ENCODE peak calls at places on chromosomes 16 and 17, in nine cellular contexts. One of them, this sample, is unnamed.

GRCh38 chr17:27605409-27605808 is 25.6 kb upstream of the LGALS9 start:
- DNase-seq in aorta: peak; percentile 34
- DNase-seq in glutamatergic neuron: no peak
- DNase-seq in NCI-H446: no peak
- DNase-seq in EH: no peak
- DNase-seq in CD4-positive, alpha-beta T cell: no peak
- DNase-seq in CD8-positive, alpha-beta memory T cell: no peak
- DNase-seq in prostate gland: no peak
- DNase-seq in anterior cingulate cortex: no peak
- DNase-seq in this sample: peak; percentile 40

GRCh38 chr17:35988164-35988563 is 1.6 kb upstream of the CCL14 start:
- DNase-seq in aorta: no peak
- DNase-seq in glutamatergic neuron: no peak
- DNase-seq in NCI-H446: no peak
- DNase-seq in EH: no peak
- DNase-seq in CD4-positive, alpha-beta T cell: no peak
- DNase-seq in CD8-positive, alpha-beta memory T cell: no peak
- DNase-seq in prostate gland: no peak
- DNase-seq in anterior cingulate cortex: no peak
- DNase-seq in this sample: no peak

GRCh38 chr17:32323784-32324590 is 18.0 kb downstream of the C17orf75 start:
- DNase-seq in aorta: no peak
- DNase-seq in glutamatergic neuron: no peak
- DNase-seq in NCI-H446: no peak
- DNase-seq in EH: peak; percentile 40
- DNase-seq in CD4-positive, alpha-beta T cell: peak; percentile 37
- DNase-seq in CD8-positive, alpha-beta memory T cell: peak; percentile 30
- DNase-seq in prostate gland: peak; percentile 65
- DNase-seq in anterior cingulate cortex: no peak
- DNase-seq in this sample: no peak

GRCh38 chr16:50248845-50249244 is 17.5 kb upstream of the ADCY7 start:
- DNase-seq in aorta: no peak
- DNase-seq in glutamatergic neuron: no peak
- DNase-seq in NCI-H446: no peak
- DNase-seq in EH: no peak
- DNase-seq in CD4-positive, alpha-beta T cell: no peak
- DNase-seq in CD8-positive, alpha-beta memory T cell: no peak
- DNase-seq in prostate gland: no peak
- DNase-seq in anterior cingulate cortex: no peak
- DNase-seq in this sample: no peak

GRCh38 chr17:2102931-2103398 is 48.1 kb downstream of the HIC1 start:
- DNase-seq in aorta: no peak
- DNase-seq in glutamatergic neuron: no peak
- DNase-seq in NCI-H446: peak; percentile 74
- DNase-seq in EH: peak; percentile 78
- DNase-seq in CD4-positive, alpha-beta T cell: no peak
- DNase-seq in CD8-positive, alpha-beta memory T cell: no peak
- DNase-seq in prostate gland: no peak
- DNase-seq in anterior cingulate cortex: no peak
- DNase-seq in this sample: no peak

GRCh38 chr17:13415877-13416416 is 185.8 kb downstream of the HS3ST3A1 start:
- DNase-seq in aorta: no peak
- DNase-seq in glutamatergic neuron: no peak
- DNase-seq in NCI-H446: no peak
- DNase-seq in EH: peak; percentile 89
- DNase-seq in CD4-positive, alpha-beta T cell: no peak
- DNase-seq in CD8-positive, alpha-beta memory T cell: no peak
- DNase-seq in prostate gland: peak; percentile 14
- DNase-seq in anterior cingulate cortex: no peak
- DNase-seq in this sample: no peak

GRCh38 chr17:38354466-38354865 is 2.8 kb downstream of the SOCS7 start:
- DNase-seq in aorta: no peak
- DNase-seq in glutamatergic neuron: no peak
- DNase-seq in NCI-H446: no peak
- DNase-seq in EH: no peak
- DNase-seq in CD4-positive, alpha-beta T cell: no peak
- DNase-seq in CD8-positive, alpha-beta memory T cell: no peak
- DNase-seq in prostate gland: no peak
- DNase-seq in anterior cingulate cortex: no peak
- DNase-seq in this sample: no peak

GRCh38 chr16:56013962-56014552 is 138.9 kb upstream of the CES5A start:
- DNase-seq in aorta: peak; percentile 52
- DNase-seq in glutamatergic neuron: no peak
- DNase-seq in NCI-H446: no peak
- DNase-seq in EH: peak; percentile 46
- DNase-seq in CD4-positive, alpha-beta T cell: no peak
- DNase-seq in CD8-positive, alpha-beta memory T cell: no peak
- DNase-seq in prostate gland: no peak
- DNase-seq in anterior cingulate cortex: no peak
- DNase-seq in this sample: peak; percentile 40

GRCh38 chr16:31880322-31880979 is 6.8 kb downstream of the ZNF267 start:
- DNase-seq in aorta: no peak
- DNase-seq in glutamatergic neuron: no peak
- DNase-seq in NCI-H446: no peak
- DNase-seq in EH: peak; percentile 83
- DNase-seq in CD4-positive, alpha-beta T cell: no peak
- DNase-seq in CD8-positive, alpha-beta memory T cell: no peak
- DNase-seq in prostate gland: no peak
- DNase-seq in anterior cingulate cortex: no peak
- DNase-seq in this sample: no peak

GRCh38 chr17:67639997-67640396 is 77.7 kb upstream of the NOL11 start:
- DNase-seq in aorta: no peak
- DNase-seq in glutamatergic neuron: peak; percentile 20
- DNase-seq in NCI-H446: peak; percentile 37
- DNase-seq in EH: no peak
- DNase-seq in CD4-positive, alpha-beta T cell: no peak
- DNase-seq in CD8-positive, alpha-beta memory T cell: no peak
- DNase-seq in prostate gland: no peak
- DNase-seq in anterior cingulate cortex: no peak
- DNase-seq in this sample: no peak

GRCh38 chr16:29809850-29810698 is 1.9 kb upstream of the PRRT2 start:
- DNase-seq in aorta: peak; percentile 54
- DNase-seq in glutamatergic neuron: no peak
- DNase-seq in NCI-H446: no peak
- DNase-seq in EH: no peak
- DNase-seq in CD4-positive, alpha-beta T cell: peak; percentile 48
- DNase-seq in CD8-positive, alpha-beta memory T cell: peak; percentile 71
- DNase-seq in prostate gland: no peak
- DNase-seq in anterior cingulate cortex: no peak
- DNase-seq in this sample: peak; percentile 57

GRCh38 chr17:48795444-48796162 is 21.4 kb downstream of the TTLL6 start:
- DNase-seq in aorta: no peak
- DNase-seq in glutamatergic neuron: no peak
- DNase-seq in NCI-H446: no peak
- DNase-seq in EH: peak; percentile 88
- DNase-seq in CD4-positive, alpha-beta T cell: no peak
- DNase-seq in CD8-positive, alpha-beta memory T cell: no peak
- DNase-seq in prostate gland: no peak
- DNase-seq in anterior cingulate cortex: no peak
- DNase-seq in this sample: no peak

GRCh38 chr17:42107597-42108576 is 4.6 kb downstream of the DHX58 start:
- DNase-seq in aorta: peak; percentile 80
- DNase-seq in glutamatergic neuron: peak; percentile 95
- DNase-seq in NCI-H446: peak; percentile 16
- DNase-seq in EH: peak; percentile 63
- DNase-seq in CD4-positive, alpha-beta T cell: peak; percentile 95
- DNase-seq in CD8-positive, alpha-beta memory T cell: peak; percentile 87
- DNase-seq in prostate gland: peak; percentile 47
- DNase-seq in anterior cingulate cortex: peak; percentile 43
- DNase-seq in this sample: peak; percentile 88

GRCh38 chr16:53055603-53056527 is 1.1 kb downstream of the CHD9 start:
- DNase-seq in aorta: no peak
- DNase-seq in glutamatergic neuron: no peak
- DNase-seq in NCI-H446: no peak
- DNase-seq in EH: peak; percentile 86
- DNase-seq in CD4-positive, alpha-beta T cell: no peak
- DNase-seq in CD8-positive, alpha-beta memory T cell: peak; percentile 5
- DNase-seq in prostate gland: peak; percentile 37
- DNase-seq in anterior cingulate cortex: no peak
- DNase-seq in this sample: no peak

GRCh38 chr17:57632294-57632693 is 112.8 kb downstream of the CCDC182 start:
- DNase-seq in aorta: no peak
- DNase-seq in glutamatergic neuron: no peak
- DNase-seq in NCI-H446: no peak
- DNase-seq in EH: no peak
- DNase-seq in CD4-positive, alpha-beta T cell: no peak
- DNase-seq in CD8-positive, alpha-beta memory T cell: no peak
- DNase-seq in prostate gland: no peak
- DNase-seq in anterior cingulate cortex: no peak
- DNase-seq in this sample: no peak

GRCh38 chr17:7742729-7743128 is 25.2 kb downstream of the DNAH2 start:
- DNase-seq in aorta: no peak
- DNase-seq in glutamatergic neuron: no peak
- DNase-seq in NCI-H446: no peak
- DNase-seq in EH: no peak
- DNase-seq in CD4-positive, alpha-beta T cell: no peak
- DNase-seq in CD8-positive, alpha-beta memory T cell: no peak
- DNase-seq in prostate gland: no peak
- DNase-seq in anterior cingulate cortex: no peak
- DNase-seq in this sample: no peak

GRCh38 chr17:70187383-70187782 is 18.1 kb downstream of the KCNJ2 start:
- DNase-seq in aorta: no peak
- DNase-seq in glutamatergic neuron: no peak
- DNase-seq in NCI-H446: no peak
- DNase-seq in EH: no peak
- DNase-seq in CD4-positive, alpha-beta T cell: no peak
- DNase-seq in CD8-positive, alpha-beta memory T cell: no peak
- DNase-seq in prostate gland: no peak
- DNase-seq in anterior cingulate cortex: no peak
- DNase-seq in this sample: no peak

This sample was measured in mucosa of descending colon.